ENCODE peak calls at places on chromosomes 4 and X, in seven cellular contexts. V, A, H, T, S, B and L are unnamed samples.

GRCh38 chr4:87353592-87353991 is 30.9 kb upstream of the HSD17B13 start:
- DNase-seq in T (no peak), V (no peak), B (peak), S (no peak), A (no peak), H (peak), L (no peak)

GRCh38 chr4:80361329-80361900 is 25.9 kb downstream of the CFAP299 start:
- DNase-seq in B (peak), S (peak), A (no peak), V (peak), H (no peak), T (no peak), L (no peak)

GRCh38 chr4:183333983-183334382 is 11.8 kb upstream of the CLDN24 start:
- DNase-seq in T (no peak), A (no peak), H (no peak), B (no peak), V (peak), S (no peak), L (no peak)

GRCh38 chr4:38529189-38530115 is 134.5 kb upstream of the KLF3 start:
- DNase-seq in V (no peak), T (no peak), A (no peak), B (peak), H (no peak), S (no peak), L (no peak)

GRCh38 chr4:81807927-81808672 is 336.4 kb upstream of the RASGEF1B start:
- DNase-seq in S (no peak), A (no peak), V (no peak), T (no peak), B (no peak), H (no peak), L (no peak)

GRCh38 chrX:22800360-22800759 is 199.4 kb upstream of the DDX53 start:
- DNase-seq in S (no peak), T (no peak), B (no peak), V (peak), H (no peak), A (no peak), L (no peak)

GRCh38 chr4:78320353-78320935 is 231.1 kb upstream of the ANXA3 start:
- DNase-seq in V (no peak), S (no peak), A (no peak), B (no peak), T (no peak), H (no peak), L (no peak)

GRCh38 chrX:132615396-132616131 is 126.7 kb upstream of the MBNL3 start:
- DNase-seq in V (no peak), H (peak), A (no peak), S (no peak), T (peak), B (peak), L (peak)

GRCh38 chrX:65266482-65266881 is 268.1 kb downstream of the LAS1L start:
- DNase-seq in T (no peak), V (no peak), B (no peak), S (no peak), H (no peak), A (no peak), L (no peak)

GRCh38 chr4:101258782-101259353 is 88.5 kb downstream of the PPP3CA start:
- DNase-seq in H (no peak), V (no peak), T (no peak), S (no peak), B (no peak), A (no peak), L (no peak)

GRCh38 chr4:19880205-19880604 is 371.5 kb upstream of the SLIT2 start:
- DNase-seq in V (no peak), A (no peak), H (no peak), B (no peak), S (no peak), T (no peak), L (no peak)

GRCh38 chr4:121156822-121157769 is 7.0 kb downstream of the TNIP3 start:
- DNase-seq in A (peak), H (peak), S (no peak), V (peak), B (peak), T (no peak), L (no peak)

GRCh38 chr4:64883087-64883926 is 474.1 kb upstream of the TECRL start:
- DNase-seq in V (no peak), H (no peak), B (no peak), S (no peak), T (no peak), A (no peak), L (no peak)

GRCh38 chr4:83582289-83582756 is 46.4 kb downstream of the GPAT3 start:
- DNase-seq in T (no peak), V (peak), S (peak), A (no peak), H (peak), B (peak), L (peak)

GRCh38 chrX:18875256-18875878 is 108.5 kb downstream of the PHKA2 start:
- DNase-seq in V (peak), H (peak), A (no peak), T (no peak), S (no peak), B (no peak), L (no peak)

GRCh38 chrX:16870861-16871584 is 861 bp upstream of the RBBP7 start:
- DNase-seq in B (peak), A (peak), V (no peak), S (no peak), H (peak), T (no peak), L (peak)

GRCh38 chr4:67853336-67853735 is 30.5 kb downstream of the TMPRSS11D start:
- DNase-seq in A (no peak), B (no peak), T (no peak), S (no peak), H (no peak), V (no peak), L (no peak)

GRCh38 chr4:100113732-100114131 is 76.5 kb downstream of the DDIT4L start:
- DNase-seq in B (no peak), S (no peak), A (no peak), T (no peak), V (no peak), H (no peak), L (no peak)

GRCh38 chr4:174983128-174983750 is 65.1 kb downstream of the ADAM29 start:
- DNase-seq in H (no peak), B (no peak), V (no peak), A (no peak), S (no peak), T (no peak), L (no peak)

GRCh38 chrX:154019633-154020499 is at the start of gene IRAK1:
- DNase-seq in B (peak), S (no peak), V (peak), T (peak), A (no peak), H (peak), L (peak)

GRCh38 chr4:2040391-2041233 is 18.5 kb upstream of the NAT8L start:
- DNase-seq in H (no peak), S (no peak), V (no peak), A (peak), T (no peak), B (peak), L (no peak)

GRCh38 chrX:14591976-14592375 is 62.6 kb downstream of the GLRA2 start:
- DNase-seq in B (no peak), S (no peak), T (no peak), A (no peak), H (no peak), V (no peak), L (no peak)

GRCh38 chr4:153527690-153528089 is 61.5 kb downstream of the TMEM131L start:
- DNase-seq in S (no peak), T (no peak), H (no peak), V (no peak), B (no peak), A (no peak), L (no peak)